ENCODE peak calls at places on chromosomes 7 and 10, in five cellular contexts. H is GM12878, S is K562, F is HepG2, D is H1. A is an unnamed sample.

GRCh38 chr7:2193120-2193519 is 39.6 kb downstream of the MAD1L1 start:
- DNase-seq in H (no peak), F (no peak), S (no peak), D (no peak), A (no peak)

GRCh38 chr7:10940748-10941358 is 32.8 kb upstream of the PHF14 start:
- DNase-seq in F (no peak), D (no peak), H (no peak), S (no peak), A (no peak)

GRCh38 chr10:131802156-131802915 is 98.5 kb upstream of the PPP2R2D start:
- DNase-seq in S (no peak), H (no peak), D (no peak), F (no peak), A (no peak)

GRCh38 chr10:60877777-60878120 is 66.2 kb downstream of the RHOBTB1 start:
- DNase-seq in H (no peak), F (no peak), S (no peak), D (no peak), A (no peak)

GRCh38 chr7:8035190-8035589 is 66.6 kb downstream of the GLCCI1 start:
- DNase-seq in H (no peak), S (no peak), D (peak; percentile 47), F (no peak), A (peak; percentile 11)

GRCh38 chr10:31320598-31321211 is 1.7 kb downstream of the ZEB1 start:
- DNase-seq in H (no peak), S (peak; percentile 30), D (peak; percentile 47), F (peak; percentile 43), A (peak; percentile 58)

GRCh38 chr7:157573244-157573643 is 236.4 kb downstream of the DNAJB6 start:
- DNase-seq in D (no peak), S (no peak), H (no peak), F (no peak), A (no peak)

GRCh38 chr10:9833871-9834454 is 1183.7 kb upstream of the CELF2 start:
- DNase-seq in F (no peak), H (no peak), S (no peak), D (no peak), A (peak; percentile 7)

GRCh38 chr10:28993056-28993455 is 295.8 kb upstream of the LYZL1 start:
- DNase-seq in H (no peak), S (no peak), F (no peak), D (no peak), A (no peak)

GRCh38 chr7:100371561-100372171 is 1.6 kb upstream of the PILRA start:
- DNase-seq in H (no peak), S (no peak), F (no peak), D (no peak), A (no peak)

GRCh38 chr10:80509403-80510161 is 28.1 kb upstream of the SH2D4B start:
- DNase-seq in S (no peak), D (no peak), H (no peak), F (no peak), A (no peak)

GRCh38 chr10:74969530-74969929 is 141.9 kb upstream of the SAMD8 start:
- DNase-seq in D (no peak), F (no peak), H (no peak), S (no peak), A (peak; percentile 12)

GRCh38 chr10:16146993-16147392 is 286.7 kb upstream of the MINDY3 start:
- DNase-seq in H (no peak), D (no peak), F (no peak), S (no peak), A (no peak)

GRCh38 chr10:87740232-87740631 is 77.8 kb downstream of the ATAD1 start:
- DNase-seq in D (no peak), F (peak; percentile 44), H (no peak), S (no peak), A (no peak)

GRCh38 chr7:27166475-27167169 is 1.3 kb upstream of the HOXA9 start:
- DNase-seq in H (no peak), D (no peak), F (no peak), S (no peak), A (peak; percentile 53)

GRCh38 chr10:118301211-118301610 is 40.9 kb downstream of the FAM204A start:
- DNase-seq in H (no peak), S (no peak), D (no peak), F (no peak), A (no peak)

GRCh38 chr10:97632949-97633884 is at the start of gene MORN4:
- DNase-seq in S (peak; percentile 77), F (peak; percentile 88), D (peak; percentile 96), H (peak; percentile 50), A (peak; percentile 98)

GRCh38 chr10:26407406-26407969 is 30.7 kb upstream of the APBB1IP start:
- DNase-seq in D (no peak), H (no peak), F (peak; percentile 29), S (no peak), A (no peak)

GRCh38 chr7:5452937-5453540 is 29.4 kb upstream of the TNRC18 start:
- DNase-seq in D (peak; percentile 71), S (peak; percentile 84), F (no peak), H (no peak), A (peak; percentile 61)

GRCh38 chr7:44218418-44219201 is 17.8 kb downstream of the YKT6 start:
- DNase-seq in S (peak; percentile 67), F (peak; percentile 56), D (peak; percentile 79), H (no peak), A (peak; percentile 84)

GRCh38 chr7:139523199-139523941 is at the start of gene CLEC2L:
- DNase-seq in D (peak; percentile 61), F (no peak), S (peak; percentile 73), H (no peak), A (peak; percentile 56)

GRCh38 chr10:86486856-86487255 is 34.7 kb downstream of the WAPL start:
- DNase-seq in F (no peak), S (no peak), H (peak; percentile 12), D (no peak), A (no peak)

GRCh38 chr10:45433716-45434469 is 59.9 kb downstream of the ALOX5 start:
- DNase-seq in F (no peak), S (no peak), D (peak; percentile 41), H (peak; percentile 70), A (no peak)

GRCh38 chr7:128893251-128894100 is 17.0 kb downstream of the KCP start:
- DNase-seq in S (no peak), F (no peak), H (no peak), D (no peak), A (no peak)

GRCh38 chr7:21107101-21107500 is 320.4 kb upstream of the SP8 start:
- DNase-seq in F (no peak), S (no peak), D (no peak), H (no peak), A (no peak)

GRCh38 chr10:8586504-8586903 is 532.0 kb downstream of the GATA3 start:
- DNase-seq in F (no peak), D (no peak), S (no peak), H (no peak), A (no peak)

GRCh38 chr10:124224331-124225028 is 131.1 kb upstream of the CHST15 start:
- DNase-seq in D (no peak), H (no peak), F (no peak), S (no peak), A (no peak)

GRCh38 chr10:133258818-133259602 is 17.7 kb downstream of the ADAM8 start:
- DNase-seq in D (no peak), H (no peak), S (no peak), F (peak; percentile 30), A (no peak)

GRCh38 chr7:5396542-5396941 is 27.1 kb downstream of the TNRC18 start:
- DNase-seq in S (no peak), D (no peak), F (no peak), H (peak; percentile 23), A (no peak)

DNA sequence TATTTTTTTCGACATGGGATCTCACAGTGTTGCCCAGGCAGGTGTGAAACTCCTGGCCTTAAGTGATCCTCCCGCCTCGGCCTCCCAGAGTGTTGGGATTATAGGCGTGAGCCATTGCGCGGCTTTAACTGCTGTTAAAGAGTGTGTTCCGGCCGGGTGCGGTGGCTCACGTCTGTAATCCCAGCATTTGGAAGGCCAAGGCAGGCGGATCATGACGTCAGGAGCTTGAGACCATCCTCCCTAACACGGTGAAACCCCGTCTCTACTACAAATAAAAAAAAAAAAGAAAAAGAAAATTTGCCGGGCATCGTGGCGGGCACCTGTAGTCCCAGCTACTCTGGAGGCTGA is 1.1 kb downstream of the RABGEF1 start:
- DNase-seq in S (no peak), D (no peak), F (no peak), H (no peak), A (no peak)
- TF ChIP-seq CREB1 in S (no peak), D (no peak), F (no peak), H (no peak), A (no peak)

GRCh38 chr10:95741807-95742528 is 14.0 kb upstream of the ENTPD1 start:
- DNase-seq in D (no peak), F (no peak), S (peak; percentile 17), H (peak; percentile 60), A (peak; percentile 59)
- TF ChIP-seq CTCF in D (no peak), F (no peak), S (peak; percentile 27), H (no peak), A (peak; percentile 37)

GRCh38 chr10:72244573-72245038 is 28.5 kb upstream of the ASCC1 start:
- DNase-seq in D (no peak), S (no peak), F (no peak), H (no peak), A (no peak)

GRCh38 chr10:72242675-72243074 is 26.6 kb upstream of the ASCC1 start:
- DNase-seq in D (no peak), S (no peak), F (no peak), H (no peak), A (peak; percentile 31)

GRCh38 chr10:72245949-72246525 is 27.7 kb upstream of the DDIT4 start:
- DNase-seq in H (no peak), S (no peak), F (no peak), D (no peak), A (no peak)

GRCh38 chr10:72241853-72242252 is 25.8 kb upstream of the ASCC1 start:
- DNase-seq in F (no peak), D (no peak), S (no peak), H (no peak), A (no peak)

GRCh38 chr10:72243822-72244437 is 27.9 kb upstream of the ASCC1 start:
- DNase-seq in D (no peak), H (no peak), S (peak; percentile 29), F (no peak), A (no peak)
- H3K4me1 ChIP-seq in D (peaks cover 8% of the 10 kb centered on the region), H (peaks cover 60% of the 10 kb centered on the region), S (peaks cover 44% of the 10 kb centered on the region), F (peaks cover 82% of the 10 kb centered on the region), A (peaks cover 18% of the 10 kb centered on the region)

GRCh38 chr10:4147214-4147613 is 362.2 kb upstream of the KLF6 start:
- DNase-seq in D (no peak), H (no peak), S (no peak), F (no peak), A (no peak)

GRCh38 chr10:4141471-4141870 is 356.5 kb upstream of the KLF6 start:
- DNase-seq in F (no peak), H (no peak), D (no peak), S (no peak), A (peak; percentile 27)

GRCh38 chr10:4150676-4151075 is 365.7 kb upstream of the KLF6 start:
- DNase-seq in H (no peak), D (no peak), S (no peak), F (no peak), A (no peak)

DNA sequence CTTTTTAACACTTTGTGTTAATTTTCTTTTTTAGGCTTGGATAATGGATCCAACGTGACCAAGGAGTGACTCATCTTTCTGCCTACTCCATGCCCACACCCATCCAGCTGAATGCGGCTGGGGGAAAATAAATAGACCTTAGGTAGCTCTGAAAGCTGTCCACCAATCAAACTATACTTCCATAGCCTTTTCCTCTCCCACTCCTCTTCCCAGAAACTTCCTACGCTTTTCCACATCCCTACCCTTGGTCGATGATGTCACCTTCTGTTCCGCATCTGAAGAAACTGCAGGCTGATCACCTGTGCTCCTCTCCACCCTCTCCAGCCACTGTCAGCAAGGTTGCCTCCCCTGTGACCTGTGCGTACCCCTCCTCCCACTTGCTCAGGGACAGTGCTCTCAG is 359.8 kb upstream of the KLF6 start:
- DNase-seq in D (no peak), F (no peak), S (no peak), H (no peak), A (no peak)
- TF ChIP-seq CREB1 in D (no peak), F (no peak), S (no peak), H (no peak), A (no peak)

A was measured in GM23338.